ENCODE peak calls at places on chromosomes 5 and 9, in four cellular contexts. P, Y, M and Q are unnamed samples.

GRCh38 chr9:35905912-35906679 is at the start of gene HRCT1:
- DNase-seq in P (no peak), Y (peak), M (peak), Q (peak)

GRCh38 chr5:176427971-176428370 is 11.6 kb upstream of the CLTB start:
- DNase-seq in P (no peak), Y (no peak), M (no peak), Q (no peak)

GRCh38 chr5:58999804-59000595 is 417.1 kb downstream of the RAB3C start:
- DNase-seq in P (no peak), Y (no peak), M (no peak), Q (no peak)

GRCh38 chr9:75085640-75086039 is 2.3 kb downstream of the NMRK1 start:
- DNase-seq in P (no peak), Y (no peak), M (no peak), Q (no peak)

GRCh38 chr5:32027093-32027716 is 146.9 kb downstream of the GOLPH3 start:
- DNase-seq in P (no peak), Y (no peak), M (no peak), Q (no peak)

GRCh38 chr9:78620303-78620702 is 323.4 kb downstream of the PSAT1 start:
- DNase-seq in P (no peak), Y (no peak), M (no peak), Q (no peak)

GRCh38 chr9:33794560-33794959 is 801 bp upstream of the PRSS3 start:
- DNase-seq in P (no peak), Y (no peak), M (no peak), Q (no peak)

GRCh38 chr9:38084556-38084880 is 15.5 kb upstream of the SHB start:
- DNase-seq in P (no peak), Y (no peak), M (no peak), Q (no peak)

GRCh38 chr5:169803077-169803981 is 166.3 kb downstream of the DOCK2 start:
- DNase-seq in P (no peak), Y (no peak), M (peak), Q (no peak)

GRCh38 chr5:14143843-14144585 is 872 bp downstream of the TRIO start:
- DNase-seq in P (no peak), Y (no peak), M (no peak), Q (peak)

GRCh38 chr5:165209101-165209727 is 1703.8 kb downstream of the MAT2B start:
- DNase-seq in P (no peak), Y (peak), M (no peak), Q (no peak)

GRCh38 chr9:134370213-134370492 is 43.9 kb downstream of the RXRA start:
- DNase-seq in P (no peak), Y (no peak), M (no peak), Q (no peak)

GRCh38 chr9:20662156-20662555 is 21.9 kb upstream of the FOCAD start:
- DNase-seq in P (no peak), Y (no peak), M (no peak), Q (no peak)

GRCh38 chr9:86859966-86860365 is 87.3 kb downstream of the GAS1 start:
- DNase-seq in P (no peak), Y (no peak), M (no peak), Q (no peak)

GRCh38 chr9:124441291-124441690 is 9.0 kb upstream of the ADGRD2 start:
- DNase-seq in P (no peak), Y (no peak), M (no peak), Q (peak)

GRCh38 chr9:120730661-120731514 is 16.6 kb upstream of the MEGF9 start:
- DNase-seq in P (no peak), Y (no peak), M (no peak), Q (peak)

GRCh38 chr5:35371971-35372426 is 141.7 kb upstream of the PRLR start:
- DNase-seq in P (no peak), Y (peak), M (no peak), Q (no peak)

GRCh38 chr9:104025109-104025508 is 69.0 kb upstream of the SMC2 start:
- DNase-seq in P (no peak), Y (no peak), M (no peak), Q (no peak)

GRCh38 chr5:96926275-96926674 is 9.6 kb upstream of the LNPEP start:
- DNase-seq in P (no peak), Y (no peak), M (no peak), Q (no peak)

GRCh38 chr5:54571462-54571861 is 53.9 kb downstream of the SNX18 start:
- DNase-seq in P (no peak), Y (no peak), M (no peak), Q (no peak)

GRCh38 chr5:147303976-147304375 is 69.2 kb downstream of the STK32A start:
- DNase-seq in P (no peak), Y (no peak), M (no peak), Q (no peak)

GRCh38 chr9:4769321-4770080 is 23.2 kb upstream of the RCL1 start:
- DNase-seq in P (no peak), Y (no peak), M (no peak), Q (no peak)

GRCh38 chr9:118128313-118128712 is 424.1 kb downstream of the TLR4 start:
- DNase-seq in P (no peak), Y (no peak), M (no peak), Q (no peak)